ENCODE peak calls at places on chromosomes 2 and 18, in four cellular contexts. X is heart right ventricle, C is mammary epithelial cell, G is A549. D is an unnamed sample.

GRCh38 chr18:23156134-23156533 is 20.8 kb downstream of the CABLES1 start:
- DNase-seq in C (no peak), X (no peak), G (no peak), D (no peak)

GRCh38 chr2:62303818-62304217 is 107.9 kb downstream of the B3GNT2 start:
- DNase-seq in G (no peak), C (no peak), X (no peak), D (no peak)

GRCh38 chr2:134177351-134177931 is 76.4 kb upstream of the MGAT5 start:
- DNase-seq in C (peak; percentile 69), G (no peak), X (no peak), D (no peak)

GRCh38 chr2:88180594-88181240 is 10.6 kb downstream of the THNSL2 start:
- DNase-seq in X (no peak), C (peak; percentile 81), G (no peak), D (no peak)

GRCh38 chr18:45871655-45872054 is 46.2 kb downstream of the SIGLEC15 start:
- DNase-seq in X (no peak), C (peak; percentile 63), G (no peak), D (no peak)

GRCh38 chr2:69386376-69386775 is 651 bp downstream of the GFPT1 start:
- DNase-seq in C (no peak), X (no peak), G (no peak), D (no peak)

GRCh38 chr2:36170805-36171204 is 184.8 kb upstream of the CRIM1 start:
- DNase-seq in C (no peak), G (no peak), X (no peak), D (no peak)

GRCh38 chr2:67666386-67667053 is 269.4 kb downstream of the ETAA1 start:
- DNase-seq in X (no peak), G (no peak), C (no peak), D (no peak)

GRCh38 chr2:105490956-105491355 is 92.1 kb upstream of the FHL2 start:
- DNase-seq in C (no peak), X (no peak), G (no peak), D (no peak)

GRCh38 chr2:36549063-36549662 is 48.8 kb downstream of the FEZ2 start:
- DNase-seq in X (no peak), C (no peak), G (no peak), D (no peak)

GRCh38 chr2:145036421-145036901 is 516.5 kb upstream of the ZEB2 start:
- DNase-seq in X (no peak), C (no peak), G (no peak), D (no peak)

GRCh38 chr2:230865766-230866703 is 1.3 kb downstream of the ITM2C start:
- DNase-seq in X (no peak), G (no peak), C (peak; percentile 11), D (no peak)

GRCh38 chr18:79422783-79423165 is 27.0 kb downstream of the NFATC1 start:
- DNase-seq in X (no peak), G (no peak), C (no peak), D (no peak)

GRCh38 chr18:67428805-67429204 is 87.7 kb downstream of the DSEL start:
- DNase-seq in X (no peak), G (no peak), C (no peak), D (no peak)

GRCh38 chr18:34522627-34523026 is 187.5 kb upstream of the DTNA start:
- DNase-seq in G (no peak), C (no peak), X (peak; percentile 15), D (no peak)

GRCh38 chr18:22985250-22985649 is 52.1 kb downstream of the RBBP8 start:
- DNase-seq in C (no peak), X (no peak), G (no peak), D (no peak)

GRCh38 chr2:48496867-48497266 is 33.1 kb upstream of the STON1 start:
- DNase-seq in C (no peak), G (no peak), X (no peak), D (no peak)

GRCh38 chr2:30655660-30656059 is 151.6 kb downstream of the CAPN13 start:
- DNase-seq in X (no peak), G (no peak), C (no peak), D (no peak)

GRCh38 chr2:19826874-19827273 is 74.9 kb downstream of the TTC32 start:
- DNase-seq in G (no peak), C (no peak), X (no peak), D (no peak)

GRCh38 chr2:85390941-85391669 is 19.1 kb downstream of the CAPG start:
- DNase-seq in C (no peak), G (peak; percentile 85), X (peak; percentile 71), D (peak; percentile 76)

GRCh38 chr2:31038385-31038784 is 99.9 kb downstream of the GALNT14 start:
- DNase-seq in G (no peak), X (no peak), C (no peak), D (no peak)

GRCh38 chr18:49730951-49731391 is 82.4 kb downstream of the ACAA2 start:
- DNase-seq in G (no peak), X (no peak), C (peak; percentile 36), D (no peak)

GRCh38 chr18:48408727-48409590 is at the start of gene ZBTB7C:
- DNase-seq in C (peak; percentile 53), G (no peak), X (peak; percentile 42), D (no peak)

GRCh38 chr2:127597984-127598380 is 48.0 kb upstream of the GPR17 start:
- DNase-seq in X (no peak), C (peak; percentile 31), G (no peak), D (no peak)

GRCh38 chr2:188475945-188476344 is 184.3 kb downstream of the GULP1 start:
- DNase-seq in G (no peak), X (no peak), C (peak; percentile 27), D (no peak)

GRCh38 chr2:127591221-127591923 is 54.6 kb upstream of the GPR17 start:
- DNase-seq in G (peak; percentile 74), C (peak; percentile 24), X (peak; percentile 65), D (peak; percentile 42)

GRCh38 chr2:23503682-23504081 is 118.7 kb downstream of the KLHL29 start:
- DNase-seq in C (no peak), G (no peak), X (no peak), D (no peak)

GRCh38 chr2:215833531-215834162 is 179.7 kb downstream of the MREG start:
- DNase-seq in C (peak; percentile 71), G (no peak), X (no peak), D (no peak)

GRCh38 chr2:150596071-150596470 is 108.6 kb upstream of the RND3 start:
- DNase-seq in X (no peak), G (no peak), C (no peak), D (no peak)

GRCh38 chr2:156784034-156784433 is 347.9 kb downstream of the GPD2 start:
- DNase-seq in G (no peak), C (no peak), X (no peak), D (no peak)

GRCh38 chr2:231707625-231708049 is 688 bp upstream of the PTMA start:
- DNase-seq in X (no peak), G (no peak), C (peak; percentile 55), D (no peak)

GRCh38 chr2:104901037-104901851 is 47.3 kb downstream of the POU3F3 start:
- DNase-seq in X (no peak), G (no peak), C (no peak), D (no peak)

GRCh38 chr18:65091737-65092329 is 659.0 kb upstream of the CDH7 start:
- DNase-seq in X (no peak), G (no peak), C (no peak), D (no peak)

GRCh38 chr2:241844066-241844728 is 14.5 kb downstream of the PDCD1 start:
- DNase-seq in G (peak; percentile 43), X (peak; percentile 84), C (peak; percentile 33), D (peak; percentile 59)
- TF ChIP-seq CTCF in G (no peak), X (no peak), C (no peak), D (no peak)

GRCh38 chr18:36312806-36313395 is 15.4 kb downstream of the FHOD3 start:
- DNase-seq in X (no peak), C (no peak), G (no peak), D (no peak)

GRCh38 chr18:36314098-36314497 is 16.6 kb downstream of the FHOD3 start:
- DNase-seq in C (no peak), X (no peak), G (no peak), D (no peak)

GRCh38 chr18:36316246-36316645 is 18.7 kb downstream of the FHOD3 start:
- DNase-seq in G (no peak), X (no peak), C (no peak), D (no peak)

GRCh38 chr18:36314754-36315153 is 17.2 kb downstream of the FHOD3 start:
- DNase-seq in C (peak; percentile 58), G (no peak), X (no peak), D (no peak)

DNA sequence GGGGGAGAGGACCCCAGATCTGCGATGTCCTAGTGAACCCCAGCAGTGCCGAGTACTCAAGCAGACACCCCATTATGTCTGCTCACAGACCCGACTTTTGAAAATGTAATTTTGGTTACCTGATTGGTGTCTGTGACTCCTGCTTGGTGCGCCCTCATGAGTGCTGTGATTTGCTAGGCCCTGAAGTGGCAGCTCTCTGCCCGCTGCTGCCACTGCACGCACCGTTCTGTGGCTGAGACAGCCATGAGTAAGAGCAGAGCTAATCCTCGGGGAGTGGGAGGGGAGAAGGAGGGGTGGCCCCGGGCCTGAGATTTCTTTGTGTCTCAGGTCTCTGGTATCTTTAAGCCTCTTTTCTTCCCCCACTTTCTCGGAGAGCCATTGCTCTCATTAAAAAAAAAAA is 18.2 kb downstream of the FHOD3 start:
- DNase-seq in C (peak; percentile 57), G (no peak), X (no peak), D (no peak)
- H3K4me1 ChIP-seq in C (peaks cover 53% of the 10 kb centered on the region), G (no peaks in the 10 kb centered on the region), X (peaks cover 41% of the 10 kb centered on the region), D (no peaks in the 10 kb centered on the region)

DNA sequence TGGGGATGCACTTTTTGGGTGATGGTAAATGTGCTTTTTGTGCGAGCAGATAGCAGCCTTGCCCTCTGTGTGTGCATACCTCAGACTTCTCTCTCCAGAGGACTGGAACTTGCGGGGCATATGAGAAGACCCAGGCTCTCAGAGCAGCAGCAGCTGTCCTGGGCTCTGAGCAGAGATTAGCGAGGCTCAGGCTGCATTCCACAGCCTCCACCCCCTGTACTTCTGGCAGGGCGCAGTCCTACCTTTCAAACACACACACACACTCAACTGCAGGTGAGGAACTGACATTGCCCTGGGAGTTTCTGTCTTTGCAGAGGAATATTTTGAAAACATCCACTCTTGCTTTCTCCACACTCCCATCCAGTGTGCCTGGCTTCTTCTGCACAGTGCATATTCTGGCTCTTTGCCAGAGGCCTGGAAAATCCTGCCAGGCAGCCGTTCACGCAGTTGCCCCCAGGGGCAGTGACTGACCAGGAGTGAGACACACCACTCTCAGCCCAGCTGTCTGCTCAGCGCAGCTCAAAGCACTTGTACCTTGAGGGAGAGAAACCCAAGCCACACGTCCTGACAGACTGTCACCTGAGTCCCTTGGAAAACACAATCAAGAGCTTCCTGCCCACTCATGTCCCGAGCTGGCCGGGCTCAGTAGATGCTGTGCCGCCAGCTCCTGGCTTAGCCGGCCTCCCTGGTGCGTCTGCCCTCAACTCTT is 460.8 kb downstream of the RNF144A start:
- DNase-seq in C (peak; percentile 23), G (peak; percentile 15), X (peak; percentile 14), D (no peak)
- TF ChIP-seq CTCF in C (peak; percentile 24), G (no peak), X (no peak), D (no peak)

GRCh38 chr2:234145511-234145910 is 95.0 kb downstream of the SPP2 start:
- DNase-seq in G (no peak), C (no peak), X (no peak), D (no peak)

GRCh38 chr2:234147335-234147861 is 96.9 kb downstream of the SPP2 start:
- DNase-seq in X (no peak), G (no peak), C (no peak), D (no peak)

GRCh38 chr2:234142530-234142929 is 92.0 kb downstream of the SPP2 start:
- DNase-seq in G (no peak), C (no peak), X (no peak), D (no peak)

GRCh38 chr2:234146087-234146826 is 95.8 kb downstream of the SPP2 start:
- DNase-seq in C (peak; percentile 83), X (no peak), G (no peak), D (no peak)

GRCh38 chr2:234145057-234145456 is 94.6 kb downstream of the SPP2 start:
- DNase-seq in X (no peak), G (no peak), C (no peak), D (no peak)
- H3K4me1 ChIP-seq in X (peaks cover 7% of the 10 kb centered on the region), G (peaks cover 28% of the 10 kb centered on the region), C (peaks cover 24% of the 10 kb centered on the region), D (peaks cover 29% of the 10 kb centered on the region)

GRCh38 chr2:218516614-218517013 is 51.5 kb downstream of the USP37 start:
- DNase-seq in C (no peak), G (peak; percentile 6), X (no peak), D (peak; percentile 8)
- TF ChIP-seq CTCF in C (peak; percentile 50), G (no peak), X (peak; percentile 28), D (peak; percentile 40)